ENCODE peak calls at places on chromosomes 3 and 15, in seven cellular contexts. One of them, this sample, is unnamed.

GRCh38 chr3:115245437-115245836 is 98.3 kb upstream of the ZBTB20 start:
- DNase-seq in neural progenitor cell: no peak
- DNase-seq in neural crest cell: no peak
- DNase-seq in GM12864: no peak
- DNase-seq in GM13977: no peak
- DNase-seq in RWPE1: peak; percentile 90
- DNase-seq in T follicular helper cell: no peak
- DNase-seq in this sample: no peak

GRCh38 chr3:136925425-136926190 is 32.2 kb upstream of the IL20RB start:
- DNase-seq in RWPE1: no peak
- DNase-seq in GM12864: no peak
- DNase-seq in neural crest cell: no peak
- DNase-seq in T follicular helper cell: no peak
- DNase-seq in neural progenitor cell: no peak
- DNase-seq in GM13977: no peak
- DNase-seq in this sample: no peak

GRCh38 chr3:39127907-39128303 is 20.4 kb downstream of the TTC21A start:
- DNase-seq in T follicular helper cell: no peak
- DNase-seq in GM12864: no peak
- DNase-seq in neural progenitor cell: no peak
- DNase-seq in neural crest cell: no peak
- DNase-seq in GM13977: no peak
- DNase-seq in RWPE1: no peak
- DNase-seq in this sample: no peak

GRCh38 chr3:30581982-30582381 is 24.4 kb upstream of the TGFBR2 start:
- DNase-seq in neural progenitor cell: no peak
- DNase-seq in T follicular helper cell: no peak
- DNase-seq in GM13977: no peak
- DNase-seq in GM12864: no peak
- DNase-seq in RWPE1: no peak
- DNase-seq in neural crest cell: no peak
- DNase-seq in this sample: no peak

GRCh38 chr15:100515758-100516157 is 13.0 kb downstream of the CERS3 start:
- DNase-seq in T follicular helper cell: no peak
- DNase-seq in GM12864: no peak
- DNase-seq in neural progenitor cell: no peak
- DNase-seq in neural crest cell: no peak
- DNase-seq in RWPE1: no peak
- DNase-seq in GM13977: no peak
- DNase-seq in this sample: no peak

GRCh38 chr3:9791790-9792404 is 376 bp downstream of the TADA3 start:
- DNase-seq in GM12864: no peak
- DNase-seq in RWPE1: no peak
- DNase-seq in neural crest cell: no peak
- DNase-seq in GM13977: no peak
- DNase-seq in T follicular helper cell: no peak
- DNase-seq in neural progenitor cell: no peak
- DNase-seq in this sample: no peak

GRCh38 chr3:162337630-162338029 is 841.0 kb downstream of the OTOL1 start:
- DNase-seq in GM12864: no peak
- DNase-seq in neural crest cell: no peak
- DNase-seq in RWPE1: no peak
- DNase-seq in GM13977: no peak
- DNase-seq in T follicular helper cell: no peak
- DNase-seq in neural progenitor cell: no peak
- DNase-seq in this sample: no peak

GRCh38 chr3:13229291-13229949 is 156.2 kb upstream of the IQSEC1 start:
- DNase-seq in neural progenitor cell: peak; percentile 49
- DNase-seq in GM13977: peak; percentile 54
- DNase-seq in neural crest cell: no peak
- DNase-seq in RWPE1: peak; percentile 32
- DNase-seq in T follicular helper cell: no peak
- DNase-seq in GM12864: peak; percentile 10
- DNase-seq in this sample: no peak

GRCh38 chr15:66287461-66288055 is 5.8 kb upstream of the DIS3L start:
- DNase-seq in RWPE1: peak; percentile 26
- DNase-seq in neural progenitor cell: peak; percentile 38
- DNase-seq in neural crest cell: no peak
- DNase-seq in T follicular helper cell: no peak
- DNase-seq in GM13977: peak; percentile 36
- DNase-seq in GM12864: no peak
- DNase-seq in this sample: no peak

GRCh38 chr3:120039642-120040610 is 54.3 kb downstream of the GSK3B start:
- DNase-seq in neural progenitor cell: peak; percentile 88
- DNase-seq in T follicular helper cell: no peak
- DNase-seq in RWPE1: no peak
- DNase-seq in neural crest cell: no peak
- DNase-seq in GM13977: no peak
- DNase-seq in GM12864: no peak
- DNase-seq in this sample: no peak

GRCh38 chr3:136350132-136350531 is 100.0 kb downstream of the PCCB start:
- DNase-seq in T follicular helper cell: no peak
- DNase-seq in GM12864: no peak
- DNase-seq in neural progenitor cell: no peak
- DNase-seq in RWPE1: peak; percentile 76
- DNase-seq in neural crest cell: no peak
- DNase-seq in GM13977: no peak
- DNase-seq in this sample: no peak

GRCh38 chr3:193813506-193813850 is 220.5 kb downstream of the OPA1 start:
- DNase-seq in neural progenitor cell: no peak
- DNase-seq in RWPE1: no peak
- DNase-seq in neural crest cell: no peak
- DNase-seq in GM12864: no peak
- DNase-seq in GM13977: no peak
- DNase-seq in T follicular helper cell: no peak
- DNase-seq in this sample: no peak

GRCh38 chr3:113677745-113678144 is 18.7 kb downstream of the USF3 start:
- DNase-seq in neural crest cell: no peak
- DNase-seq in RWPE1: no peak
- DNase-seq in GM12864: no peak
- DNase-seq in neural progenitor cell: no peak
- DNase-seq in GM13977: no peak
- DNase-seq in T follicular helper cell: no peak
- DNase-seq in this sample: no peak

GRCh38 chr15:58864602-58865419 is 68.7 kb downstream of the SLTM start:
- DNase-seq in neural crest cell: no peak
- DNase-seq in T follicular helper cell: no peak
- DNase-seq in RWPE1: no peak
- DNase-seq in GM12864: no peak
- DNase-seq in GM13977: peak; percentile 32
- DNase-seq in neural progenitor cell: peak; percentile 39
- DNase-seq in this sample: peak; percentile 9

GRCh38 chr3:119211193-119211592 is 29.5 kb downstream of the B4GALT4 start:
- DNase-seq in GM13977: no peak
- DNase-seq in GM12864: no peak
- DNase-seq in neural progenitor cell: no peak
- DNase-seq in neural crest cell: no peak
- DNase-seq in RWPE1: no peak
- DNase-seq in T follicular helper cell: no peak
- DNase-seq in this sample: no peak

GRCh38 chr3:3560566-3561336 is 238.5 kb upstream of the LRRN1 start:
- DNase-seq in T follicular helper cell: no peak
- DNase-seq in GM12864: no peak
- DNase-seq in GM13977: no peak
- DNase-seq in neural progenitor cell: no peak
- DNase-seq in RWPE1: no peak
- DNase-seq in neural crest cell: no peak
- DNase-seq in this sample: no peak

GRCh38 chr3:89246326-89246725 is 138.9 kb downstream of the EPHA3 start:
- DNase-seq in neural progenitor cell: peak; percentile 68
- DNase-seq in RWPE1: no peak
- DNase-seq in T follicular helper cell: no peak
- DNase-seq in neural crest cell: peak; percentile 23
- DNase-seq in GM12864: no peak
- DNase-seq in GM13977: no peak
- DNase-seq in this sample: peak; percentile 15

GRCh38 chr15:43977072-43977884 is 150.5 kb downstream of the WDR76 start:
- DNase-seq in neural crest cell: no peak
- DNase-seq in neural progenitor cell: no peak
- DNase-seq in T follicular helper cell: no peak
- DNase-seq in GM13977: no peak
- DNase-seq in RWPE1: no peak
- DNase-seq in GM12864: peak; percentile 35
- DNase-seq in this sample: no peak

GRCh38 chr3:56468184-56469106 is at the start of gene ERC2:
- DNase-seq in RWPE1: peak; percentile 3
- DNase-seq in GM13977: no peak
- DNase-seq in neural progenitor cell: peak; percentile 97
- DNase-seq in T follicular helper cell: no peak
- DNase-seq in neural crest cell: peak; percentile 78
- DNase-seq in GM12864: no peak
- DNase-seq in this sample: peak; percentile 89

GRCh38 chr15:32825219-32825618 is 107.4 kb downstream of the GREM1 start:
- DNase-seq in GM13977: no peak
- DNase-seq in T follicular helper cell: no peak
- DNase-seq in neural crest cell: no peak
- DNase-seq in neural progenitor cell: no peak
- DNase-seq in GM12864: no peak
- DNase-seq in RWPE1: no peak
- DNase-seq in this sample: no peak

GRCh38 chr15:68209735-68210408 is 4.7 kb upstream of the CALML4 start:
- DNase-seq in neural progenitor cell: no peak
- DNase-seq in RWPE1: no peak
- DNase-seq in GM13977: peak; percentile 69
- DNase-seq in T follicular helper cell: no peak
- DNase-seq in GM12864: peak; percentile 64
- DNase-seq in neural crest cell: no peak
- DNase-seq in this sample: no peak

GRCh38 chr15:38062679-38063078 is 128.2 kb downstream of the TMCO5A start:
- DNase-seq in neural progenitor cell: no peak
- DNase-seq in RWPE1: no peak
- DNase-seq in T follicular helper cell: no peak
- DNase-seq in GM13977: no peak
- DNase-seq in neural crest cell: no peak
- DNase-seq in GM12864: no peak
- DNase-seq in this sample: no peak

GRCh38 chr3:189025866-189026265 is 145.9 kb upstream of the TPRG1 start:
- DNase-seq in RWPE1: no peak
- DNase-seq in neural progenitor cell: no peak
- DNase-seq in GM12864: no peak
- DNase-seq in T follicular helper cell: no peak
- DNase-seq in neural crest cell: no peak
- DNase-seq in GM13977: no peak
- DNase-seq in this sample: no peak

GRCh38 chr15:44289352-44289790 is 852 bp downstream of the GOLM2 start:
- DNase-seq in neural crest cell: no peak
- DNase-seq in GM12864: no peak
- DNase-seq in GM13977: no peak
- DNase-seq in T follicular helper cell: no peak
- DNase-seq in RWPE1: peak; percentile 26
- DNase-seq in neural progenitor cell: no peak
- DNase-seq in this sample: no peak

GRCh38 chr15:90883971-90884718 is at the start of gene FES:
- DNase-seq in neural progenitor cell: peak; percentile 71
- DNase-seq in RWPE1: no peak
- DNase-seq in T follicular helper cell: no peak
- DNase-seq in neural crest cell: peak; percentile 18
- DNase-seq in GM13977: peak; percentile 41
- DNase-seq in GM12864: no peak
- DNase-seq in this sample: peak; percentile 70

This sample was measured in endothelial cell.